ENCODE peak calls at places on chromosomes 7 and 10, in six cellular contexts. N, B, A, G, R and P are unnamed samples.

GRCh38 chr7:138491612-138492386 is 31.7 kb downstream of the TRIM24 start:
- DNase-seq in A (no peak), B (no peak), N (no peak), R (no peak), G (no peak), P (no peak)

GRCh38 chr10:43197834-43198681 is 59.8 kb downstream of the CSGALNACT2 start:
- DNase-seq in R (no peak), G (peak; percentile 73), N (peak; percentile 5), A (peak; percentile 6), B (peak; percentile 47), P (no peak)

GRCh38 chr10:27369832-27370231 is 129.2 kb upstream of the ACBD5 start:
- DNase-seq in R (no peak), G (peak; percentile 68), B (peak; percentile 27), A (no peak), N (no peak), P (no peak)

GRCh38 chr10:5575144-5575481 is 50.4 kb downstream of the CALML3 start:
- DNase-seq in N (no peak), A (no peak), B (no peak), G (no peak), R (no peak), P (no peak)

GRCh38 chr7:75776295-75776971 is 4.4 kb upstream of the CCL26 start:
- DNase-seq in R (peak; percentile 90), A (no peak), B (no peak), G (no peak), N (no peak), P (peak; percentile 57)

GRCh38 chr10:132844069-132844809 is 58.3 kb upstream of the NKX6-2 start:
- DNase-seq in A (no peak), R (no peak), G (no peak), N (no peak), B (no peak), P (no peak)

GRCh38 chr10:70430489-70431445 is 10.7 kb downstream of the NODAL start:
- DNase-seq in B (no peak), R (peak; percentile 27), G (no peak), N (peak; percentile 72), A (peak; percentile 84), P (peak; percentile 47)

GRCh38 chr10:109993551-109993950 is 14.2 kb upstream of the ADD3 start:
- DNase-seq in G (no peak), A (no peak), R (no peak), B (no peak), N (no peak), P (no peak)

GRCh38 chr7:96708872-96709271 is 774 bp downstream of the SEM1 start:
- DNase-seq in R (no peak), A (no peak), G (no peak), N (no peak), B (peak; percentile 3), P (no peak)

GRCh38 chr10:86601956-86602592 is 52.3 kb upstream of the OPN4 start:
- DNase-seq in B (no peak), N (no peak), G (no peak), A (no peak), R (no peak), P (no peak)

GRCh38 chr7:99038086-99038855 is 105.6 kb downstream of the SMURF1 start:
- DNase-seq in B (no peak), N (no peak), R (no peak), G (no peak), A (no peak), P (no peak)

GRCh38 chr7:130921391-130922180 is 187.6 kb upstream of the KLF14 start:
- DNase-seq in R (peak; percentile 71), B (no peak), G (no peak), A (no peak), N (peak; percentile 56), P (peak; percentile 80)

GRCh38 chr7:150380463-150380862 is 1.3 kb downstream of the ZNF775 start:
- DNase-seq in N (no peak), R (no peak), B (no peak), A (no peak), G (no peak), P (no peak)

GRCh38 chr10:123512881-123513822 is 153.0 kb upstream of the GPR26 start:
- DNase-seq in G (no peak), B (no peak), N (no peak), R (no peak), A (no peak), P (no peak)

GRCh38 chr7:15309891-15310290 is 251.9 kb downstream of the AGMO start:
- DNase-seq in N (no peak), A (no peak), B (no peak), G (no peak), R (no peak), P (no peak)

GRCh38 chr7:644381-645305 is 81.9 kb upstream of the DNAAF5 start:
- DNase-seq in A (no peak), N (no peak), B (no peak), R (no peak), G (no peak), P (no peak)

GRCh38 chr10:110471566-110472139 is 26.1 kb upstream of the DUSP5 start:
- DNase-seq in R (no peak), B (no peak), G (no peak), N (no peak), A (no peak), P (peak; percentile 61)

GRCh38 chr7:139757968-139758367 is 19.8 kb downstream of the HIPK2 start:
- DNase-seq in A (no peak), G (no peak), N (no peak), B (no peak), R (no peak), P (no peak)

DNA sequence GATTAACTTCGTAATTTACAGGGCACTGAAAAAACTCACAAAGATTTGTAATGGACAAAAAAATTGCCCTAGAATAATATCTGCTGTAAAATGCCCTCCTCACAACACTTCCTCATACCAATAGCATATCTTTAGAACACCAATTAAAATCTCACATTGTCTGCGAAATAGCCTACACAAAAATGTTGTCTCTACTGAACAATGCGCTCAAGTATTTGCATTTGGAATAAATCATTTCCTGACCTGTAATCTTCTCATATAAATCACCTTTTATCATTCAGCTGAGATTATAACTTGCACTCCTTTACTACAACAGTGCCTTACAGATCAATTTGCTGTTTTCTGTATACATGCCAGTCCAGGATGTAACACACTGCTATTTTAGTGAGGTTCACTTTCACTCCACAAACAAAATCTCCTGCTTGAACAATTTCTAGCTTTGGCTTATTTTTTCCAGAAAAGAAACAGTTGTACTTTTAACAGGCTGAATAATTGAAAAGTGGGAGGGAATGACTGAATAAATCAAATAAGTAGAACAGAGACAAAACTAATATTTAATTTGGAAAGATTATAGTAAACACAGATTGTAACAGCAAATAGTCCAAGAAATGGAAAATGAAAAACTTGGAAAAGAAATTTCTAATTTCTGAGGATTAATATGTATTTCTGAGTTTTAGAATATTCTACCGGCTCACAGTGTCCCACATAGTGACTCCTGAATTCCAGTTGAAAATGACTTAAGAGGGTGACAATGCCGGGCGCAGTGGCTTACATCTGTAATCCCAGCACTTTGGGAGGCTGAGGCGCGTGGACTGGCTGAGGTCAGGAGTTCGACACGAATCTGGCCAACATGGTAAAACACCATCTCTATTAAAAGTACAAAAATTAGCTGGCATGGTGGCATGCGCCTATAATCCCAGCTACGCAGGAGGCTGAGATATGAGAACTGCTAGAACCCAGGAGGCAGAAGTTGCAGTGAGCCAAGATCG is 30.6 kb downstream of the JMJD1C start:
- DNase-seq in R (no peak), N (no peak), G (no peak), B (no peak), A (no peak), P (no peak)
- H3K4me3 ChIP-seq in R (no peak overlapping the region), N (no peak overlapping the region), G (no peak overlapping the region), B (no peak overlapping the region), A (no peak overlapping the region), P (no peak overlapping the region)

DNA sequence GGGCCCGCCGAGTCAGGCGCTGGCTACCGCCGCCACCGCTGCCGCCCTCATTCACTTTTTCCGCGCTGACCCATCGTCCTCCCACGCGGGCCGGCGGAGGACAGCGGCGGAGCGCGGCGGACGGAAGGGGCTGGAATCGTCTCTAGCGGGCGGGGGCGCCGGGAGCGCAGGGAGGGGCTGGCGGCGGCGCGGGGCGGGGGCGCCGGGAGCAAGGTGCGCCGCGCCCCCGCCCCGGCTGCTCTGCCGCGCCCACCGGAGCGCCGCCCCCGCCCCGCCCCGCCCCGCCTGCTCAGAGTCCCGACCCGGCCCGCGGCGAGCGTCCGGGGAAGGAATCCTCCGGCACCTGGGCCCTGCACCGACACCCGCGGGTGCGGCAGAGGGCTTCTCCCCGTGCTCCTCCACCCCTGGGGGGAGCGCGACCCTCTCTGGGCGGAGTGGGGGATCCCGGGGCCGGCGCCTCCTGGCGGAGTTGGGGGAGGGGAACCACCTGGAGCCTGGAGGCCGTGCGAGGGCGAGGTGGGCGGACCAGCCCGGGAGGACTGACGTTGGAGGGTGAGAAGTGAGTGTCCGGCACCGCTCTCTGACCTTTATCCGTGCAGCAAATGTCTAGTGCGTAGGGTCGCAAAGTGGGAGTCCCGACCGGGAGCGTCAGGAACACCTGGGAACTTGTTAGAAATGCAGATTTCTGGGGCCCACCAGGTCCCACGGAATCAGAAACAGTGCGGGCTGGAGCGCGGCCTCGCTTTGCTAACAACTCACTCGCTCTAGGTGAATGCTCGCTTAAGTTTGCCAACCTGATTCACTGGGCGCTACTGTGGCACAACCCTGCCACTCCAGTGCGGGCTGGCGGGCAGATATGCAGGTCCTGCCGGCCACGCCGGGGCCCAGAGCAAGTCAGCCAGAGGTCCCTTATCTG is at the start of gene COBL:
- DNase-seq in G (no peak), B (no peak), R (no peak), N (peak; percentile 59), A (no peak), P (no peak)
- H3K4me3 ChIP-seq in G (no peak within 1 kb of the TSS), B (no peak within 1 kb of the TSS), R (peak within 1 kb of the TSS; percentile 1), N (peak within 1 kb of the TSS; percentile 67), A (peak within 1 kb of the TSS; percentile 26), P (no peak within 1 kb of the TSS)

DNA sequence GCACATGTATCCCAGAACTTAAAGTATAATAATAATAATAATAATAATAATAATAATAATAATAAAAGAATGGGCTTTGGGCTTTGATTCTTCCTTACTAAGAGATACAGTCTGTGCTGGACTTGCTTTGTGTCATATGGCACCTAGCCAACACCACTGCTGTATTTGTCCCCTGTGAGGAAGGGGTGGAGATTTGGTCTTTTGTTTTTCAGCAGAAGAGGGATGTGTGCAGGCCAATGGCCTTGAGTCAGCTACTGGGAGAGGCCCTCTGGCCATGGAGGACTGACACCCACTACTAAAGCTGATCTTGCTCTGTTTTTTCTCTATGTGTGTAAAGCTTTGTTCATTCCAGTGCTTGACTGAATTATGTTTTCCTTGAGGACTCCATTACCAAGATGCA is 573.0 kb upstream of the PCDH15 start:
- DNase-seq in N (peak; percentile 11), R (no peak), G (no peak), B (no peak), A (peak; percentile 21), P (no peak)
- H3K4me3 ChIP-seq in N (no peak overlapping the region), R (no peak overlapping the region), G (no peak overlapping the region), B (no peak overlapping the region), A (no peak overlapping the region), P (no peak overlapping the region)

DNA sequence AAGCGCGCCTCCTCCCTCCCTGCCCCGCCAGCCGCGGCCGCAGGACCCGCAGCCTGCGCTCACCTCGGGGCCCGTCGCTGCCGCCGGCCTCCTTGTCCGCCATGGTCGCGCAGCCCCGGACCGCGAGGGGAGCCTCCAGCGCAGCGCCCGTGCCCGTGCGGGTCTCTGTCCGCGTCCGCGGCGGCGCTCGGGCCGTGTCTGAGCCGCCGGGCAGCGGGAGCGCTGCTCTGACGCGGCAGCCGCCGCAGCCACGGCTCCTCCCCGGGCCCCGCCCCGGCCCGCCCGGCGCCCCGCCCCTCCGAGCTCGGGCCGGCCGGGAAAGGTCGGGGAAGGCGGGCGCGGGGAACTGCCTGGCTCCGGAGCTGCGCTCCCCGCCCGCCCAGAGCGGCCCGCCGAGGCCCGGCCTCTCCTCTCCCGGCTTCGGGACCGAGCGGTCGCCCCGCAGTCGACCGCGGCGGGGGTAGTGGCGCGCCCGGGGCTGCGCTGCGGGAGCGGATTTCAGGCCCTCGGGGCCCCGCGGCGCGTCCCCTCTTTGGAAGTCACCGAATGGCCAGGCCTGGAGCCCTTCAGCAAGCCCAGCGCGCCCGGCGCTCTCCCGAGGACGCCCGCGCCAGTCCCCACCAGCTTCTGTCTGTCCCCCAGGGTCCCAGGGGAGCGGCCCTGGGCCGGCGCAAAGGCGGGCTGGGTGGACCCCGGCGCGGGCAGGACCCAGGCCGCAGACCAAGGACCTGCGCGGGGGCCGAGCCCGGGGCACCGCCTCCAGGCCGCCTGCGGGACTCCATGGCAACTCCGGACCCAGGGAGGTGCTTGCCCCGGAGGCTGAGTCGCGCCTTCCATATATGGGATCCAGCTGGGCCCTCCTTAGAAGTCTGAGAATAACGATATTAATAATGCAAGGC is at the start of gene HSPA12A:
- DNase-seq in N (peak; percentile 78), A (peak; percentile 76), B (no peak), R (peak; percentile 57), G (no peak), P (peak; percentile 59)
- H3K4me3 ChIP-seq in N (peak within 1 kb of the TSS; percentile 61), A (peak within 1 kb of the TSS; percentile 55), B (no peak within 1 kb of the TSS), R (peak within 1 kb of the TSS; percentile 98), G (no peak within 1 kb of the TSS), P (peak within 1 kb of the TSS; percentile 79)